ENCODE peak calls at places on chromosomes 13 and 19, in six cellular contexts. Z is tibial artery, F is A549, W is PC-3, P is lower lobe of right lung, A is H9. M is an unnamed sample.

GRCh38 chr13:73715114-73715909 is 418.9 kb downstream of the KLF12 start:
- DNase-seq in A (no peak), P (peak; percentile 66), W (no peak), F (no peak), Z (no peak), M (no peak)

GRCh38 chr13:85521586-85521985 is 277.6 kb downstream of the SLITRK6 start:
- DNase-seq in F (no peak), A (no peak), W (no peak), P (no peak), Z (no peak), M (no peak)

GRCh38 chr13:70792121-70792520 is 683.9 kb upstream of the KLHL1 start:
- DNase-seq in F (peak; percentile 1), W (peak; percentile 8), P (no peak), Z (no peak), A (no peak), M (no peak)

GRCh38 chr13:44818428-44818827 is 170.8 kb downstream of the NUFIP1 start:
- DNase-seq in W (peak; percentile 30), F (peak; percentile 54), Z (no peak), A (peak; percentile 53), P (no peak), M (no peak)

GRCh38 chr19:55188620-55189019 is 8.5 kb upstream of the SYT5 start:
- DNase-seq in Z (no peak), W (no peak), A (no peak), F (no peak), P (no peak), M (no peak)

GRCh38 chr13:21637296-21637695 is 33.3 kb upstream of the MICU2 start:
- DNase-seq in W (peak; percentile 96), A (no peak), P (peak; percentile 77), F (peak; percentile 66), Z (no peak), M (no peak)

GRCh38 chr19:48061401-48062344 is 17.8 kb upstream of the CABP5 start:
- DNase-seq in A (peak; percentile 57), Z (no peak), W (no peak), P (no peak), F (no peak), M (no peak)

GRCh38 chr13:33205804-33206221 is 79.7 kb downstream of the STARD13 start:
- DNase-seq in P (no peak), W (no peak), Z (peak; percentile 69), A (no peak), F (no peak), M (no peak)

GRCh38 chr19:13022111-13022858 is 27.0 kb downstream of the NFIX start:
- DNase-seq in A (no peak), W (no peak), P (peak; percentile 49), Z (peak; percentile 93), F (no peak), M (no peak)

GRCh38 chr13:33953203-33953602 is 135.3 kb downstream of the RFC3 start:
- DNase-seq in F (no peak), W (peak; percentile 13), P (no peak), A (no peak), Z (no peak), M (no peak)

GRCh38 chr13:112056739-112057433 is 10.1 kb upstream of the SOX1 start:
- DNase-seq in Z (no peak), W (no peak), A (peak; percentile 48), P (no peak), F (no peak), M (no peak)

GRCh38 chr13:71218960-71219359 is 648.0 kb downstream of the DACH1 start:
- DNase-seq in A (no peak), F (peak; percentile 12), Z (no peak), W (peak; percentile 48), P (no peak), M (no peak)

GRCh38 chr19:34244611-34245299 is 9.6 kb upstream of the GARRE1 start:
- DNase-seq in W (no peak), F (no peak), P (no peak), Z (no peak), A (no peak), M (no peak)

GRCh38 chr19:34243876-34244578 is 10.3 kb upstream of the GARRE1 start:
- DNase-seq in P (no peak), F (no peak), A (no peak), W (no peak), Z (no peak), M (no peak)

GRCh38 chr19:34237283-34237682 is 17.1 kb upstream of the GARRE1 start:
- DNase-seq in A (no peak), W (no peak), P (no peak), Z (no peak), F (no peak), M (no peak)

GRCh38 chr19:34237939-34238338 is 16.4 kb upstream of the GARRE1 start:
- DNase-seq in W (no peak), Z (no peak), P (no peak), F (no peak), A (no peak), M (no peak)

GRCh38 chr19:34241513-34242337 is 12.6 kb upstream of the GARRE1 start:
- DNase-seq in P (peak; percentile 83), Z (no peak), A (peak; percentile 92), F (peak; percentile 76), W (peak; percentile 55), M (peak; percentile 46)
- TF ChIP-seq CTCF in P (peak; percentile 43), Z (no peak), A (peak; percentile 85), F (peak; percentile 33), W (peak; percentile 56), M (peak; percentile 52)

GRCh38 chr13:109275848-109276247 is 510.5 kb downstream of the IRS2 start:
- DNase-seq in W (no peak), A (peak; percentile 51), F (peak; percentile 79), P (no peak), Z (no peak), M (peak; percentile 15)
- TF ChIP-seq CTCF in W (peak; percentile 35), A (peak; percentile 50), F (no peak), P (no peak), Z (no peak), M (no peak)

DNA sequence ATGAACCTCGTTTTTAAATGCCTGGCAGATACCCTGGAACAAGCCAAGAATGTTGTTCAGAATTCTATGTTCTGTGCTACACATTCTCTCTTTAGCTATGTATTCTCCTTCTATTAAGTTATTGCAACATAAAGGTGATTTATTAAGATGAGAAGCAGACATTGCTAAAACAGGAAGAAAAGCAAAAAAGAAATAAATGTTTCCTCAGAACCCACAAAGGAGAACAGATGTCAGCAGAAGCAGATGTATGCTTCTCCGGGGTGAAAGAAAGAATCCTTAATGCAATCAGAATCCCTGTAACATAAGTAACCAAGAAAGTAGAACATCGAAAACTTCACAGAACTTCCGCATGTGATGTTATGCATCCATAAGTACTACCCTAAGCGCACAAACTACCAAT is 302.9 kb downstream of the DCT start:
- DNase-seq in P (no peak), F (no peak), Z (no peak), W (no peak), A (no peak), M (no peak)
- TF ChIP-seq CTCF in P (no peak), F (no peak), Z (no peak), W (no peak), A (no peak), M (no peak)

GRCh38 chr19:53659292-53659691 is 27.5 kb downstream of the DPRX start:
- DNase-seq in Z (no peak), W (peak; percentile 30), P (no peak), A (peak; percentile 78), F (peak; percentile 72), M (peak; percentile 15)
- TF ChIP-seq CTCF in Z (peak; percentile 5), W (peak; percentile 51), P (peak; percentile 45), A (peak; percentile 78), F (no peak), M (peak; percentile 36)

DNA sequence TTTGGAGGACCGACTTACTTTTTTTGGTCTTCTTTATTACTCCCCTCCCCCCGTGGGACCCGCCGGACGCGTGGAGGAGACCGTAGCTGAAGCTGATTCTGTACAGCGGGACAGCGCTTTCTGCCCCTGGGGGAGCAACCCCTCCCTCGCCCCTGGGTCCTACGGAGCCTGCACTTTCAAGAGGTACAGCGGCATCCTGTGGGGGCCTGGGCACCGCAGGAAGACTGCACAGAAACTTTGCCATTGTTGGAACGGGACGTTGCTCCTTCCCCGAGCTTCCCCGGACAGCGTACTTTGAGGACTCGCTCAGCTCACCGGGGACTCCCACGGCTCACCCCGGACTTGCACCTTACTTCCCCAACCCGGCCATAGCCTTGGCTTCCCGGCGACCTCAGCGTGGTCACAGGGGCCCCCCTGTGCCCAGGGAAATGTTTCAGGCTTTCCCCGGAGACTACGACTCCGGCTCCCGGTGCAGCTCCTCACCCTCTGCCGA is 409 bp downstream of the FOSB start:
- DNase-seq in Z (peak; percentile 81), A (no peak), W (no peak), P (no peak), F (no peak), M (peak; percentile 49)
- TF ChIP-seq CTCF in Z (no peak), A (no peak), W (no peak), P (no peak), F (no peak), M (no peak)

DNA sequence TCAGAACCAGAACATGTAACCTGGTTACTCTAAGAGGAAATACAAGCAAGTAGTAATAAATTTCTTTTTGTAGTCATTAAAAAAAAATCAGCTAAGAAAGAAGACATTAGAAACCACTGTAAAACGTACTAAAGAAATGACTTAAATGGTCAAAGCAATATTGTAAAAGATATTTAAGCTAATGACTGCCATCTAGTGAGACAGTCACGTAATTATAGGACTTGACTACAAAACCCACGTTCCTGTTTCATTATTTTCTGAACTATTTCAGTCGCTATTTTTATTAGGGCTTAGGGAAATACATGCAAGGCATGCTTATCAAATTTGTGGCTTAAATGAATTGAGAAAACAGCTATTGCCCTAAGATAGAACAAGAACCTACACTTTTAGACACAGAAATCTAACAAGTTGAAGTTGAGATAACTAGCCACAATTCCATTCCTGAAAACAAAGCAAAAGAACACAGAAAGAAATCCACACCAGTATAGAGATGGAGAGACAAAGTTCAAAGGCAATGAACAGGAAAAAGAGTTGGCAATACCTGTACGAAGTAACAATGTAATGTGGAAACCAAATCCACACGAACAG is 17.9 kb downstream of the ALG5 start:
- DNase-seq in Z (no peak), A (no peak), F (peak; percentile 45), W (peak; percentile 62), P (no peak), M (no peak)
- TF ChIP-seq CTCF in Z (peak; percentile 56), A (peak; percentile 69), F (peak; percentile 51), W (peak; percentile 67), P (peak; percentile 48), M (peak; percentile 45)